ENCODE peak calls at places on chromosomes 2 and 18, in ten cellular contexts. F is breast epithelium, W is esophagus squamous epithelium, H is sigmoid colon, Y is upper lobe of left lung, J is stomach, P is IMR-90, V is body of pancreas, M is transverse colon, K is uterus. E is an unnamed sample.

GRCh38 chr2:227870710-227871374 is 589 bp upstream of the DAW1 start:
- DNase-seq in W (no peak), V (no peak), H (no peak), K (no peak), P (peak; percentile 93), F (no peak), Y (no peak), M (no peak), J (no peak), E (no peak)

GRCh38 chr2:81389203-81389602 is 1084.7 kb upstream of the LRRTM1 start:
- DNase-seq in H (no peak), J (no peak), M (no peak), P (no peak), V (no peak), F (no peak), W (no peak), Y (no peak), K (no peak), E (no peak)

GRCh38 chr2:1744446-1745170 is at the start of gene PXDN:
- DNase-seq in V (no peak), H (peak; percentile 89), W (no peak), J (no peak), K (peak; percentile 70), M (peak; percentile 45), F (peak; percentile 56), Y (no peak), P (peak; percentile 65), E (no peak)

GRCh38 chr2:26316041-26316440 is 29.9 kb upstream of the SELENOI start:
- DNase-seq in F (no peak), P (no peak), V (no peak), M (no peak), H (no peak), J (no peak), W (no peak), Y (no peak), K (no peak), E (no peak)

GRCh38 chr2:52686935-52687334 is 1080.7 kb upstream of the CHAC2 start:
- DNase-seq in H (no peak), W (no peak), F (no peak), J (no peak), Y (no peak), M (no peak), K (no peak), V (no peak), P (peak; percentile 93), E (no peak)

GRCh38 chr18:79809482-79810192 is 11.9 kb downstream of the KCNG2 start:
- DNase-seq in V (no peak), K (no peak), H (peak; percentile 40), F (no peak), M (no peak), W (no peak), Y (no peak), J (no peak), P (no peak), E (no peak)

GRCh38 chr2:9422321-9423099 is 818 bp downstream of the ITGB1BP1 start:
- DNase-seq in F (no peak), Y (peak; percentile 50), J (peak; percentile 41), M (peak; percentile 45), V (peak; percentile 34), P (peak; percentile 33), K (peak; percentile 44), W (no peak), H (peak; percentile 72), E (no peak)

GRCh38 chr2:176473177-176473576 is 203.9 kb downstream of the MTX2 start:
- DNase-seq in F (no peak), K (peak; percentile 63), J (no peak), H (peak; percentile 76), M (peak; percentile 18), W (no peak), P (peak; percentile 25), Y (no peak), V (no peak), E (no peak)

GRCh38 chr2:128424806-128425205 is 106.1 kb upstream of the HS6ST1 start:
- DNase-seq in F (no peak), P (no peak), W (no peak), V (peak; percentile 48), H (peak; percentile 27), K (peak; percentile 4), J (peak; percentile 28), M (peak; percentile 1), Y (peak; percentile 17), E (no peak)

GRCh38 chr18:56139792-56140254 is 498.6 kb downstream of the TXNL1 start:
- DNase-seq in P (peak; percentile 95), W (no peak), M (peak; percentile 9), Y (no peak), F (no peak), K (peak; percentile 62), H (no peak), V (peak; percentile 17), J (peak; percentile 27), E (no peak)

GRCh38 chr2:182077451-182078142 is 91.9 kb downstream of the PPP1R1C start:
- DNase-seq in F (no peak), W (no peak), H (no peak), J (peak; percentile 28), K (peak; percentile 15), P (peak; percentile 95), M (peak; percentile 14), V (peak; percentile 61), Y (peak; percentile 31), E (no peak)

GRCh38 chr2:39640681-39641080 is 25.0 kb upstream of the TMEM178A start:
- DNase-seq in M (no peak), V (no peak), H (no peak), F (no peak), K (no peak), J (no peak), W (no peak), P (no peak), Y (no peak), E (no peak)

GRCh38 chr2:153230977-153231376 is 247.6 kb downstream of the RPRM start:
- DNase-seq in V (no peak), J (no peak), F (no peak), W (no peak), M (no peak), P (no peak), Y (no peak), K (no peak), H (no peak), E (no peak)

GRCh38 chr2:44342854-44343253 is 18.4 kb downstream of the PREPL start:
- DNase-seq in V (peak; percentile 30), F (no peak), M (no peak), W (no peak), P (peak; percentile 7), H (no peak), Y (no peak), J (no peak), K (no peak), E (no peak)

DNA sequence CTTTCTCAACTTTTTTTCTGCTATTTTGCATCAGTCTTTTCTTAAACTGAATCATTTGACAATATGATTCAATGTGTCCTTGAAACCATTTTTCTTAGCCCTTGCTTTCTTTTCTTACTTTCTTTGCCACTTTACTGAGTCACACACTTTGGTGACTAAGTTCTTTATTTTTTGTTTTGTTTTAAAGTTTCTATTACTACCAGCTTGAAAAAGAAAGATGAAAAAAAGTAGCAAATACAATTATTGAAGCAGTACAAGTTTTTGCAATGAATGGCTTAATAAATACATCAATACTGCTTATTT is 116.5 kb downstream of the DOCK10 start:
- DNase-seq in F (no peak), H (no peak), J (no peak), W (no peak), P (peak; percentile 63), K (no peak), M (no peak), Y (no peak), V (no peak), E (no peak)
- H3K4me3 ChIP-seq in F (no peak overlapping the region), H (no peak overlapping the region), J (no peak overlapping the region), W (no peak overlapping the region), P (no peak overlapping the region), K (no peak overlapping the region), M (no peak overlapping the region), Y (no peak overlapping the region), V (no peak overlapping the region), E (no peak overlapping the region)

DNA sequence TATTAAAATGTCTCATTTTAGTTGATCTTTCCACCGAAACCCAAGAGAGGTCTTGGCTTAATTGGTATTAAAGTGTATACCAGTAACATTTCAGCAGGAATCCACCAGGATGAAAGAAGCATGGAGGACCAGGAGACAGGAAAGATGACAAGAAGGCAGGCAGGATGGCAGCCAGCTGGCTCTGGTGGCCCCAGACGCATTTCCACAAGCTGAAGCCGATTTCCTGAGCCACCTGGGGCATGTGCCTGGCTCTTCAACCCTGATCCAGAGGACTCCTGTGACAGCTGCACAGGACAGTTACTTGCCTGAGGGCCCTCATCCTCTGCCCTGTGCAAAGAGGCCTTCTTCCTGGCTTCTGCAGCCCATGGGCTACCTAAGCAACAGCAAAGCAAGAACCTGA is 56.9 kb upstream of the NFU1 start:
- DNase-seq in H (no peak), M (no peak), V (no peak), F (no peak), K (no peak), J (no peak), Y (no peak), W (no peak), P (no peak), E (no peak)
- H3K4me1 ChIP-seq in H (no peaks in the 10 kb centered on the region), M (peaks cover 11% of the 10 kb centered on the region), V (no peaks in the 10 kb centered on the region), F (no peaks in the 10 kb centered on the region), K (no peaks in the 10 kb centered on the region), J (no peaks in the 10 kb centered on the region), Y (peaks cover 19% of the 10 kb centered on the region), W (no peaks in the 10 kb centered on the region), P (peaks cover 2% of the 10 kb centered on the region), E (no peaks in the 10 kb centered on the region)

GRCh38 chr2:161138429-161138828 is 21.8 kb upstream of the TANK start:
- DNase-seq in J (no peak), M (no peak), F (no peak), W (no peak), V (no peak), P (no peak), Y (no peak), H (no peak), K (no peak), E (no peak)
- TF ChIP-seq POLR2A in J (no peak), M (no peak), F (no peak), W (no peak), V (no peak), P (no peak), Y (no peak), H (no peak), K (no peak), E (no peak)

GRCh38 chr2:238860966-238861730 is 13.3 kb downstream of the TWIST2 start:
- DNase-seq in K (peak; percentile 50), W (no peak), P (no peak), Y (peak; percentile 14), V (no peak), F (no peak), M (no peak), J (no peak), H (no peak), E (no peak)

GRCh38 chr2:238863231-238863630 is 15.3 kb downstream of the TWIST2 start:
- DNase-seq in F (no peak), Y (peak; percentile 8), J (no peak), V (no peak), H (no peak), M (no peak), W (no peak), K (no peak), P (no peak), E (no peak)

GRCh38 chr2:238862701-238863100 is 14.8 kb downstream of the TWIST2 start:
- DNase-seq in P (no peak), W (no peak), F (no peak), M (no peak), K (no peak), Y (no peak), J (no peak), V (no peak), H (no peak), E (no peak)

GRCh38 chr2:238863749-238864206 is 15.9 kb downstream of the TWIST2 start:
- DNase-seq in M (no peak), P (no peak), J (no peak), Y (no peak), V (no peak), W (no peak), K (no peak), H (peak; percentile 60), F (no peak), E (no peak)

GRCh38 chr2:238861766-238862315 is 14.0 kb downstream of the TWIST2 start:
- DNase-seq in P (no peak), M (no peak), Y (peak; percentile 3), F (no peak), W (no peak), K (no peak), V (no peak), J (no peak), H (no peak), E (no peak)
- H3K4me3 ChIP-seq in P (no peak overlapping the region), M (no peak overlapping the region), Y (no peak overlapping the region), F (no peak overlapping the region), W (no peak overlapping the region), K (no peak overlapping the region), V (no peak overlapping the region), J (no peak overlapping the region), H (no peak overlapping the region), E (no peak overlapping the region)